ENCODE peak calls at places on chromosome 17, in six cellular contexts. F is stomach, S is ovary, M is A549, R is transverse colon, O is HepG2. L is an unnamed sample. For H3K4me1, the result is how much of the 10 kb centered on the place peaks cover.

GRCh38 chr17:2855063-2855600 is 58.9 kb downstream of the RAP1GAP2 start:
- DNase-seq in S (no peak), O (no peak), F (no peak), M (no peak), R (no peak), L (no peak)

GRCh38 chr17:1244606-1245012 is 25.6 kb upstream of the BHLHA9 start:
- DNase-seq in S (no peak), R (no peak), M (no peak), F (no peak), O (no peak), L (no peak)

GRCh38 chr17:80455784-80456183 is 20.6 kb downstream of the NPTX1 start:
- DNase-seq in O (peak), M (no peak), F (no peak), S (no peak), R (no peak), L (no peak)

GRCh38 chr17:76641501-76641900 is 2.1 kb downstream of the ST6GALNAC1 start:
- DNase-seq in O (peak), R (no peak), F (no peak), S (no peak), M (peak), L (no peak)

GRCh38 chr17:81434079-81434478 is 38.8 kb downstream of the BAHCC1 start:
- DNase-seq in S (no peak), F (peak), O (no peak), M (peak), R (no peak), L (no peak)

GRCh38 chr17:28724500-28725165 is 1.4 kb downstream of the TLCD1 start:
- DNase-seq in F (no peak), O (no peak), S (no peak), R (no peak), M (peak), L (no peak)

GRCh38 chr17:83096401-83097220 is 17.2 kb downstream of the METRNL start:
- DNase-seq in S (no peak), F (peak), R (peak), M (no peak), O (no peak), L (no peak)

GRCh38 chr17:80676564-80676963 is 131.9 kb downstream of the RPTOR start:
- DNase-seq in M (no peak), S (no peak), R (no peak), O (no peak), F (no peak), L (no peak)

GRCh38 chr17:64502809-64503208 is 3.3 kb downstream of the DDX5 start:
- DNase-seq in M (no peak), S (no peak), R (no peak), F (no peak), O (no peak), L (no peak)
- TF ChIP-seq POLR2A in M (no peak), S (no peak), R (no peak), F (no peak), O (no peak), L (no peak)

GRCh38 chr17:17091856-17092756 is 49.8 kb downstream of the MPRIP start:
- DNase-seq in R (no peak), F (no peak), M (no peak), O (no peak), S (no peak), L (no peak)
- H3K4me1 ChIP-seq in R (under half), F (half or more), M (half or more), O (half or more), S (under half), L (under half)

GRCh38 chr17:68812876-68813584 is 142.2 kb downstream of the ABCA8 start:
- DNase-seq in R (no peak), F (no peak), M (no peak), S (no peak), O (no peak), L (no peak)
- TF ChIP-seq EP300 in R (no peak), F (no peak), M (no peak), S (no peak), O (no peak), L (peak)

DNA sequence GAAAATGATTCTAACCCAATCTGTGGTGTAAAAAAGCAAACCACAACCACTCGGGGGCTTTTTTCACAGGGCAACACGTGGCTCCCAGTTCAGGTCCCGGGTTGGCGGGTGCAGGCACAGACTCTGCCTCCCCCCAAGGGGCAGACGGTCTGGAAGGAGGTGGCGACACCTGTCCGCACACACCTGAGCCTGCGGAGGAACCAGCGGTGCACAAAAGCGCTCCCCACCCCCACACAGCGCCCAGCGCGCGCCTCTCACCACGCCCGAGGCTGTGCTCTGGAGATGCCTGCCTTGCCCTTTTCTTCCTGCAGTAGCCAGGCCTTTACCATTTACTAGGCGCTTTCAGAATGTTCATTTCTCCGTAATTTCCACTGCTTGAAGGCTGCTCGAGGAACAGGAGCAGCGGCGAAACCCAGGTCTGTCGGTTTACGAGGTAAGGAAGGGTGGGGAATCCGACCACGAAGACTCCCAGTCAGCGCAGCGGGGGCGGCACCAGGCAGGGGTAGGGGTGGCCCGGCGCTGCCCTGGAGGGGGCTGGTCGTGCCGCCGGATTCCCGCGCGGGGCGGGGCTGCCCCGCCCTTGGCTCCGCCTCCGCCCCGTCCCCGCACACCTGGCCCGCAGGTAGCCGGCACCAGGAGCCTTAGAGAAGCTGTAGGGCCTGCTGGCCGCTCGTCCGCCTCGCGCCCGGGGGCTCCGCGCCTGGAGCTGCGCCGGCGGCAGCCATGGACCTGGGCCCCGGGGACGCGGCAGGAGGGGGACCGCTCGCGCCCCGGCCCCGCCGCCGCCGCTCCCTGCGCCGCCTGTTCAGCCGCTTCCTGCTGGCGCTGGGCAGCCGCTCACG is at the start of gene USP43:
- DNase-seq in F (peak), S (no peak), M (peak), O (peak), R (peak), L (no peak)
- TF ChIP-seq POLR2A in F (no peak), S (no peak), M (peak), O (no peak), R (peak), L (no peak)

DNA sequence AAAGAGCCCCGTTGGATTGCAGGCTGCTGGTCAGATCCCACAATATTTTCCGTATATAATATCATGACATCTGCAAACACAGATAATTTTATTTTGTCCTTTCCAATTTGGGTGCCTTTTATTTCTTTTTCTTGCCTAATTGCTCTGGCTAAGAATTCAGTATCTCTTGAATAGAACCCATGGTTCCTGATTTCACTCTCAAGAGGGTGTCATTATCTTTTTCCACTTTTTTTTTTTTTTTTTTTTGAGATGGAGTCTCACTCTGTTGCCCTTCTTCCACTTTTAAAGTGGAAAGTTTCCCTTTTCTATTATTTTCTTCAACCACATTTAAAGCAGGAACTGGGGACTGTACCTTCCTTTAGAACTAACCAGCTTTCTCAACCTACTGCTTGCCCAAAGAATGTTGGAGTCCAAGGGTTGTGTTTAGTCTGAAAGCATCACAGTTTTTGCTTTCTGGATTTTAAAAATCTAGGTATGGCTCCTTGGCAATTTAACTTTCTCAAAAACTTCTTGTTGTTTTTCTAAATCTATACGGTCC is 31.1 kb downstream of the SLFN11 start:
- DNase-seq in R (no peak), O (no peak), F (no peak), S (no peak), M (no peak), L (no peak)
- H3K4me1 ChIP-seq in R (under half), O (under half), F (under half), S (under half), M (under half), L (under half)

DNA sequence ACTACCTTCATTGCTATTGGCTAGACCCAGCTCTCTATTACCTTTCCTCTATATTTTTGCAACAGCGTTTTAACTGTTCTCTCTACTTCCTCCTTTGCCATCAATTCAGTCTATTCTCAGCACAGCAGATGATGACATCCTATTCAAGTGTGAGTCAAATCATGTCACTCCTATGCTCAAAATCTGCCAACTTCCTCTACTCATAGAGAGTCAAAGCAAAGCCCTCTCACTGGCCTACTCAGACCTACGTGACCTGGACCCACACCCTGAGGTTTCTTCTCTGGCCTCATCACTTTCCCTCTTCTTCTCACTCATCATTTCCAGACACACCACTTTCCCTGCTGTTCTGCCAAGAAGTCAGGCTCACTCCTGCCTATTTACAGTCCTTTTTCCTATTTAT is 289.0 kb upstream of the AXIN2 start:
- DNase-seq in R (no peak), S (no peak), F (no peak), M (peak), O (no peak), L (no peak)
- TF ChIP-seq EP300 in R (no peak), S (no peak), F (no peak), M (no peak), O (no peak), L (no peak)

DNA sequence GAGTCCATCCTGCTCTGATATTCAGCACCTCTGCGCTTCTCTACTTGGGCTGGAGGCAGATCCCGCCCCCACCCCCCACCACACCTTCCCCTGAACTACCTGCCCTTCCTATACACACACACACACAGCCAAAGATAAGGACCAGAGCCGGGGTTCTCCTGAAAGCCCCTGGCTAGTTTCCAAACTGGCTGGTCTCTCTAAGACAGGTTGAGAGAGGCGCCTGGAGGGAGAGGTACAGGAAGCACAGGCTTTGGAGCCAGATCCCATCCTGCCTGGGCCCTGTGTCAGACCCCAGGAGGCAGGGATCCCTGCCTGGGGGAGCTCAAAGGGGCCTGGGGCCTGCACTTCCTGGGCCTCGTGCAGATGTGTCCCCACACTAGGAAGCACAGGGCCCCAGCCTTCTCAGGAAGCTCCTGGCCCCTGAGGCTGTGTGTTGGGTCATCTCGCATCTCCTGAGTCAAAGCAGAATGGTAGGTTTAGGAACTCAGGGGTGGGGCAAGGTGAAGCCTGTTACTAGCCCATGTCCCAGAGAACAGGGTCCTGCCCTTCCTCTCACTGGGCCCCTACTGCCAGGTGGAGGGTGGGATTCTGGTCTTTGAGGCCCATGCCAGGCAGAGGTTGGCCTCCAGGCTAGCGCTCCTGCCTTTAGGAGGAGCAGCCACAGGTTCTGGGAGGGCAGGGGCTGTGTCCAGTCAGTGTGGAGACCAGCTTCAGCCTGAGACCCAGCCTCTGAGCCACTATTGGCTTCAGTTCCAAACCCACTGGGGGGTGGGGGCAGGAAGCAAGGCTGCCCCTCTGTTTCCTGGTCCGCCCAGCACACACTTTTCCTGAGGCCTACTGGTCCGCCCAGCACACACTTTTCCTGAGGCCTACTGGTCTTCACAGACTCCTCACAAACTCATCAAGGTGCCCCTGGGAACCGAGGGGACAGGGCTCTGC is 16.1 kb downstream of the SLC5A10 start:
- DNase-seq in R (no peak), O (no peak), S (no peak), F (peak), M (no peak), L (no peak)
- TF ChIP-seq POLR2A in R (no peak), O (no peak), S (no peak), F (no peak), M (no peak), L (no peak)

GRCh38 chr17:78355701-78356100 is 4.2 kb downstream of the SOCS3 start:
- DNase-seq in O (no peak), S (no peak), R (no peak), M (no peak), F (no peak), L (no peak)
- H3K4me1 ChIP-seq in O (half or more), S (under half), R (under half), M (half or more), F (half or more), L (half or more)

DNA sequence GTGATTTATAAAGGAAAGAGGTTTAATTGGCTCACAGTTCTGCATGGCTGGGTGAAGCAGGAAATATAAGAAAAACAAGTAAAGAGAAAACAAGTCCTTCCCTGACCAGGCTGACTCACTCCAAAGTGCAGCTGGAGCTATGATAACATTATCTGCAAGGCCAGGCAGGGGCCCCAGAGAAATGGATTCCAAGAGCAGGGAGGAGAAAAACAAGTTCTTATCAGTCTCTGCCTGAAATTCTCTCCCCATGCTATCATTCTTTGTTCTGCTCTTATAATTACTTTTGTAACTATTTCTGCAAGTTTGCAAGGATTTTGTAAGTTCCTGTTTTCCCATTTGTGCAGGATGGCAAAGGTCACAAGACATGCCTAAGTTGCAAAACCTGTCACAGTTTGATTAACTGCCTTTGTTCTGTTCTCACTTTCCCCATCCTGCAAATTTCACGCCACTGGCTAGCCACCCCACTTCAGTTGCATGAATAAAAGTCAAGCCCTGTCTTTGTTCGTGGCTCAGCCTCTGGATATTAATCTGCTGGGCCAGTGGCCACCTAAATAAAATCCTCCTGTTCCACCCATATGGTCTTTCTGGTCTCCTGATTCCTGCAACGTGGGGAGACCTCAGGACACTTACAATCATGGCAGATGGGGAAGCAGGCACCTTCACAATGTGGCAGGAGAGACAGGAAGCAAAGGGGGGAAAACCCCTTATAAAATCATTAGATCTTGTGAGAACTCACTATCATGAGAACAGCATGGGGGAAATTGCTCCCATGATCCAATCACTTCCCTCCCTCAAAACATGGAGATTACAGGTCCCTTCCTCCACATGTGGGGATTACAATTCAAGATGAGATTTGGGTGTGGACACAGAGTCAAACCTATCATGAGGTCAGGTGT is 13.1 kb downstream of the ABCA9 start:
- DNase-seq in O (peak), F (peak), R (peak), S (peak), M (peak), L (peak)
- TF ChIP-seq EP300 in O (peak), F (no peak), R (no peak), S (no peak), M (no peak), L (peak)

DNA sequence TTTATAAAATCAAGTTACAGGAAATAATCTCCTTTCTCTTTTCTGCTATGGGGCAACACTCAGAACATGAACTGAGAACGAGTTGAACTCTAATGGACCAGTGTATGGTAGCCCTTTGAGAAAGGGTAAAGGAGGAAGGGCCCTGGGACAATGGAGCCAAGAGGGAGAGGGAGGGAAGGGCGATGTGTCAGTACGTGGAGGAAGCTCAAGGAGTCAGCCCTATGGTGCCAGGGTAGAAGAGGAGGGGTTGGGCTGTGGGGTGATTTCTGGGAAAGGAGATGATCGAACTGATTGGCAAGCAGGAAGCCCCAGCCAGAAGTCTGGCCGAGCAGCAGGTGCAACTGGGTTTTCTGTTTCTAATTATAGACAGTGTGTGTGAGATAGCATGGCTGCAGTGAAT is 4.3 kb upstream of the WIPI1 start:
- DNase-seq in O (no peak), F (peak), R (peak), M (no peak), S (no peak), L (no peak)
- TF ChIP-seq POLR2A in O (no peak), F (no peak), R (no peak), M (no peak), S (no peak), L (no peak)